ENCODE peak calls at places on chromosomes 4 and X, in seven cellular contexts. I, T, M, Y, R, J and H are unnamed samples.

GRCh38 chr4:106494066-106494465 is 125.5 kb upstream of the GIMD1 start:
- DNase-seq in I (no peak), T (no peak), M (no peak), Y (no peak), R (peak), J (no peak), H (no peak)

GRCh38 chr4:182206916-182207315 is 36.3 kb upstream of the TENM3 start:
- DNase-seq in I (no peak), T (no peak), M (no peak), Y (no peak), R (no peak), J (no peak), H (no peak)

GRCh38 chr4:85496933-85497332 is 22.0 kb downstream of the ARHGAP24 start:
- DNase-seq in I (no peak), T (no peak), M (no peak), Y (no peak), R (peak), J (no peak), H (no peak)

GRCh38 chr4:48228887-48229462 is 40.7 kb downstream of the TEC start:
- DNase-seq in I (no peak), T (peak), M (no peak), Y (no peak), R (peak), J (no peak), H (no peak)

GRCh38 chr4:53714377-53715140 is 123.3 kb upstream of the LNX1 start:
- DNase-seq in I (no peak), T (no peak), M (no peak), Y (no peak), R (peak), J (no peak), H (no peak)

GRCh38 chr4:155675709-155676429 is 9.2 kb downstream of the GUCY1A1 start:
- DNase-seq in I (no peak), T (no peak), M (no peak), Y (no peak), R (no peak), J (no peak), H (no peak)

GRCh38 chr4:16377887-16378286 is 151.6 kb upstream of the TAPT1 start:
- DNase-seq in I (no peak), T (no peak), M (no peak), Y (no peak), R (no peak), J (peak), H (no peak)

GRCh38 chrX:72025236-72025770 is 106.4 kb downstream of the RTL5 start:
- DNase-seq in I (no peak), T (no peak), M (no peak), Y (no peak), R (no peak), J (no peak), H (no peak)

GRCh38 chr4:64781737-64782326 is 372.6 kb upstream of the TECRL start:
- DNase-seq in I (peak), T (peak), M (no peak), Y (no peak), R (peak), J (no peak), H (peak)

GRCh38 chr4:109046549-109047171 is 255.8 kb downstream of the COL25A1 start:
- DNase-seq in I (peak), T (no peak), M (no peak), Y (no peak), R (peak), J (no peak), H (peak)

GRCh38 chr4:17613761-17614415 is 553 bp upstream of the MED28 start:
- DNase-seq in I (no peak), T (no peak), M (no peak), Y (no peak), R (peak), J (no peak), H (peak)

GRCh38 chr4:121198261-121198660 is 34.1 kb upstream of the TNIP3 start:
- DNase-seq in I (no peak), T (no peak), M (no peak), Y (no peak), R (no peak), J (no peak), H (no peak)

GRCh38 chrX:114581528-114582263 is 2.2 kb upstream of the HTR2C start:
- DNase-seq in I (no peak), T (peak), M (no peak), Y (no peak), R (no peak), J (no peak), H (no peak)

GRCh38 chr4:125316391-125316780 is 1.6 kb downstream of the FAT4 start:
- DNase-seq in I (no peak), T (peak), M (no peak), Y (peak), R (no peak), J (no peak), H (no peak)

GRCh38 chr4:79399076-79399475 is 9.0 kb downstream of the GK2 start:
- DNase-seq in I (no peak), T (no peak), M (no peak), Y (no peak), R (no peak), J (no peak), H (no peak)

GRCh38 chrX:123884809-123885408 is 25.1 kb downstream of the XIAP start:
- DNase-seq in I (peak), T (peak), M (no peak), Y (peak), R (peak), J (no peak), H (peak)

GRCh38 chrX:17655232-17656034 is 81.9 kb upstream of the SCML1 start:
- DNase-seq in I (no peak), T (peak), M (no peak), Y (no peak), R (peak), J (no peak), H (no peak)

GRCh38 chrX:49041683-49042529 is 1.3 kb downstream of the TFE3 start:
- DNase-seq in I (peak), T (peak), M (no peak), Y (peak), R (peak), J (no peak), H (no peak)

GRCh38 chr4:39706334-39706733 is 8.4 kb downstream of the UBE2K start:
- DNase-seq in I (no peak), T (no peak), M (peak), Y (no peak), R (peak), J (no peak), H (peak)

GRCh38 chr4:986428-986948 is 356 bp upstream of the IDUA start:
- DNase-seq in I (no peak), T (peak), M (no peak), Y (no peak), R (no peak), J (no peak), H (no peak)

GRCh38 chr4:163540977-163541376 is 46.5 kb downstream of the TMA16 start:
- DNase-seq in I (no peak), T (no peak), M (no peak), Y (no peak), R (peak), J (no peak), H (no peak)

GRCh38 chr4:40515398-40516293 is 114.0 kb downstream of the RBM47 start:
- DNase-seq in I (peak), T (no peak), M (no peak), Y (peak), R (no peak), J (no peak), H (peak)

GRCh38 chrX:103571726-103572125 is 13.6 kb upstream of the TCEAL4 start:
- DNase-seq in I (no peak), T (no peak), M (no peak), Y (no peak), R (no peak), J (no peak), H (no peak)

GRCh38 chrX:29890004-29890403 is 325.4 kb upstream of the MAGEB2 start:
- DNase-seq in I (no peak), T (no peak), M (no peak), Y (no peak), R (peak), J (no peak), H (no peak)

GRCh38 chr4:108762559-108763225 is at the start of gene ETNPPL:
- DNase-seq in I (no peak), T (peak), M (no peak), Y (no peak), R (no peak), J (peak), H (peak)

GRCh38 chrX:111857534-111857933 is 18.4 kb upstream of the TRPC5OS start:
- DNase-seq in I (no peak), T (no peak), M (no peak), Y (no peak), R (no peak), J (no peak), H (no peak)

GRCh38 chrX:14779589-14779988 is 93.3 kb downstream of the FANCB start:
- DNase-seq in I (no peak), T (no peak), M (no peak), Y (no peak), R (no peak), J (no peak), H (no peak)

DNA sequence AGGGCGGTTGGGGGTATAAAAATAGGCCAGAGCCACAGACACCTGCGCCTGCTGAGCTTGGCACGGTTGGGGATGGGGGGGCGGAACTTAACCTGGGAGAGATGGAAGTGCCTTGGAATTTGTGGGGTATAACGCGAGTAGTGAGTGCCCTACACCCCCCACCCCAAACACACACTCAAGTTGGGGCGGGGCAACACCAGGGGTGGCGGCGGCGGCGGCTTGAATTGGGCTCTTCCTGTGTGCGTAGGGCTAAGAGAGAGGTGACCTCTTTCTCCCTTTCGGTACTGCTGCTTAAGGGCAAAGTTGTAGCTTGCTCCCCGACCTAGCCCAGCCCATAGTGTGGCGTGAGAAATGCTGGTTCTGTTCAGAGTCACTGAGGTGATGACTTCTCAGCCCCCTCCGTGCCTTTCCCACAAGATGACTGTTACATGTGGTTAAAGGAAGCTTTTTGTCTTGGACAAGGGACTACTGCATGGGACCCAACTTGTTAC is 839 bp downstream of the STK26 start:
- DNase-seq in I (peak), T (no peak), M (no peak), Y (peak), R (no peak), J (peak), H (no peak)
- TF ChIP-seq RAD21 in I (no peak), T (no peak), M (no peak), Y (no peak), R (no peak), J (no peak), H (no peak)

DNA sequence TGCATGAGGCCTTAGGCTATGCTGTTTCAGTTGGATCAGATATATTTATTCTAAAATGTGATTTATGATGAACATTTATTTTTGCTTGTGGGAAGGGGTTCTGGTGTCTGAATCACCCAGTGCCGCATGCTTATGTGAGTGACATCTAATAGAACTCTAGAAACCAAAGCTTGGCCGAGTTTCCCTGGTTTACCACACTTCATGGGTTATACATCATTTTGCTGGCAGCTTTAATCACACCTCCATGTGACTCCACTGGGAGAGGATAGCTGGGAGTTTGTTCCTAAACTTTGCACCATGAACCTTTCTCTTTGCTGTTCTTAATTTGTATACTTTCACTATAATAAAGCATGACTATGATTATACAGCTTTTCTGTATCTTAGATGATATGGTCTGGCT is 382.9 kb downstream of the INPP4B start:
- DNase-seq in I (no peak), T (no peak), M (no peak), Y (no peak), R (no peak), J (no peak), H (no peak)
- TF ChIP-seq RAD21 in I (no peak), T (no peak), M (no peak), Y (no peak), R (no peak), J (no peak), H (no peak)

GRCh38 chr4:26891867-26892266 is 31.2 kb downstream of the STIM2 start:
- DNase-seq in I (no peak), T (no peak), M (no peak), Y (no peak), R (no peak), J (no peak), H (no peak)
- TF ChIP-seq RAD21 in I (no peak), T (no peak), M (no peak), Y (no peak), R (no peak), J (no peak), H (no peak)

DNA sequence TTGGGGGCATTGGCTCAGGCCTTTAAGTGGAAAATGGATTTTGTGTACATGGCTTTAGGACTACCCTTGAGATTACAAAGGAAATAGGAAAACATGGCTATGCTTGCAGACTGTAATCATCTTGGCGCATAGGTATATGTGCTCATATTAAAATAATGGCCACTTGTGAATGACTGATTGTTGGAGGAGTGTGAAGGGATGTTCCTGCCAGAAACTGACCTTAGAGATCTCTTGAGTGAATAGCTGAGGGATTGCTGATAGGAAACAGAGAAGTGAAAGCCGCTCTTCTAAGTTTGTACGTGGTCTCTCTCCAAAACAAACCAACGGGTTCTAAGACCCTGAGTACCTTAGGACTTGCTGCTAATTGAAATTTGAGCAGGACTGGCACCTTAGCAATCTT is 186.0 kb downstream of the MGST2 start:
- DNase-seq in I (no peak), T (no peak), M (no peak), Y (no peak), R (no peak), J (no peak), H (no peak)
- TF ChIP-seq RAD21 in I (no peak), T (no peak), M (no peak), Y (no peak), R (no peak), J (no peak), H (no peak)